ENCODE peak calls at places on chromosomes 5 and 9, in eight cellular contexts. One of them, this sample, is unnamed. For H3K4me1, the result is how much of the 10 kb centered on the place peaks cover.

GRCh38 chr5:21817668-21818419 is 1035.3 kb downstream of the CDH12 start:
- DNase-seq in heart right ventricle: no peak
- DNase-seq in spleen: no peak
- DNase-seq in neuronal stem cell: no peak
- DNase-seq in H9: no peak
- DNase-seq in tibial nerve: no peak
- DNase-seq in GM23338: peak
- DNase-seq in breast epithelium: no peak
- DNase-seq in this sample: no peak

GRCh38 chr5:43039468-43040286 is 442 bp downstream of the ANXA2R start:
- DNase-seq in heart right ventricle: peak
- DNase-seq in spleen: peak
- DNase-seq in neuronal stem cell: no peak
- DNase-seq in H9: peak
- DNase-seq in tibial nerve: peak
- DNase-seq in GM23338: peak
- DNase-seq in breast epithelium: no peak
- DNase-seq in this sample: peak

GRCh38 chr5:132414634-132415377 is 45.3 kb downstream of the SLC22A5 start:
- DNase-seq in heart right ventricle: no peak
- DNase-seq in spleen: no peak
- DNase-seq in neuronal stem cell: no peak
- DNase-seq in H9: no peak
- DNase-seq in tibial nerve: no peak
- DNase-seq in GM23338: no peak
- DNase-seq in breast epithelium: no peak
- DNase-seq in this sample: peak

GRCh38 chr9:13721481-13722235 is 442.2 kb upstream of the MPDZ start:
- DNase-seq in heart right ventricle: no peak
- DNase-seq in spleen: no peak
- DNase-seq in neuronal stem cell: no peak
- DNase-seq in H9: no peak
- DNase-seq in tibial nerve: no peak
- DNase-seq in GM23338: no peak
- DNase-seq in breast epithelium: no peak
- DNase-seq in this sample: peak

GRCh38 chr5:75856056-75856455 is 138.8 kb upstream of the POC5 start:
- DNase-seq in heart right ventricle: no peak
- DNase-seq in spleen: no peak
- DNase-seq in neuronal stem cell: no peak
- DNase-seq in H9: no peak
- DNase-seq in tibial nerve: no peak
- DNase-seq in GM23338: no peak
- DNase-seq in breast epithelium: no peak
- DNase-seq in this sample: no peak

GRCh38 chr9:133460405-133461175 is 812 bp downstream of the CACFD1 start:
- DNase-seq in heart right ventricle: no peak
- DNase-seq in spleen: no peak
- DNase-seq in neuronal stem cell: peak
- DNase-seq in H9: peak
- DNase-seq in tibial nerve: peak
- DNase-seq in GM23338: peak
- DNase-seq in breast epithelium: peak
- DNase-seq in this sample: peak

GRCh38 chr9:89225587-89225986 is 47.0 kb upstream of the SHC3 start:
- DNase-seq in heart right ventricle: no peak
- DNase-seq in spleen: no peak
- DNase-seq in neuronal stem cell: peak
- DNase-seq in H9: no peak
- DNase-seq in tibial nerve: no peak
- DNase-seq in GM23338: no peak
- DNase-seq in breast epithelium: no peak
- DNase-seq in this sample: no peak

GRCh38 chr9:76564300-76564699 is 105.3 kb downstream of the GCNT1 start:
- DNase-seq in heart right ventricle: no peak
- DNase-seq in spleen: no peak
- DNase-seq in neuronal stem cell: no peak
- DNase-seq in H9: no peak
- DNase-seq in tibial nerve: no peak
- DNase-seq in GM23338: no peak
- DNase-seq in breast epithelium: no peak
- DNase-seq in this sample: no peak

GRCh38 chr5:168123853-168124528 is 167.5 kb upstream of the WWC1 start:
- DNase-seq in heart right ventricle: no peak
- DNase-seq in spleen: no peak
- DNase-seq in neuronal stem cell: no peak
- DNase-seq in H9: no peak
- DNase-seq in tibial nerve: no peak
- DNase-seq in GM23338: no peak
- DNase-seq in breast epithelium: no peak
- DNase-seq in this sample: no peak

GRCh38 chr5:133930061-133930823 is 38.2 kb downstream of the C5orf15 start:
- DNase-seq in heart right ventricle: no peak
- DNase-seq in spleen: no peak
- DNase-seq in neuronal stem cell: no peak
- DNase-seq in H9: no peak
- DNase-seq in tibial nerve: no peak
- DNase-seq in GM23338: no peak
- DNase-seq in breast epithelium: no peak
- DNase-seq in this sample: no peak

GRCh38 chr5:178205749-178206047 is 1.4 kb downstream of the HNRNPAB start:
- DNase-seq in heart right ventricle: no peak
- DNase-seq in spleen: no peak
- DNase-seq in neuronal stem cell: no peak
- DNase-seq in H9: no peak
- DNase-seq in tibial nerve: no peak
- DNase-seq in GM23338: no peak
- DNase-seq in breast epithelium: no peak
- DNase-seq in this sample: no peak
- H3K4me1 ChIP-seq in heart right ventricle: under half
- H3K4me1 ChIP-seq in spleen: half or more
- H3K4me1 ChIP-seq in neuronal stem cell: under half
- H3K4me1 ChIP-seq in H9: under half
- H3K4me1 ChIP-seq in tibial nerve: under half
- H3K4me1 ChIP-seq in GM23338: under half
- H3K4me1 ChIP-seq in breast epithelium: under half
- H3K4me1 ChIP-seq in this sample: under half

GRCh38 chr9:88196456-88196855 is 58.2 kb upstream of the SPATA31C2 start:
- DNase-seq in heart right ventricle: no peak
- DNase-seq in spleen: no peak
- DNase-seq in neuronal stem cell: no peak
- DNase-seq in H9: no peak
- DNase-seq in tibial nerve: no peak
- DNase-seq in GM23338: no peak
- DNase-seq in breast epithelium: no peak
- DNase-seq in this sample: no peak

GRCh38 chr9:88198346-88198807 is 60.1 kb upstream of the SPATA31C2 start:
- DNase-seq in heart right ventricle: no peak
- DNase-seq in spleen: no peak
- DNase-seq in neuronal stem cell: no peak
- DNase-seq in H9: no peak
- DNase-seq in tibial nerve: peak
- DNase-seq in GM23338: no peak
- DNase-seq in breast epithelium: no peak
- DNase-seq in this sample: peak

GRCh38 chr9:88197016-88197415 is 58.7 kb upstream of the SPATA31C2 start:
- DNase-seq in heart right ventricle: no peak
- DNase-seq in spleen: no peak
- DNase-seq in neuronal stem cell: no peak
- DNase-seq in H9: no peak
- DNase-seq in tibial nerve: peak
- DNase-seq in GM23338: no peak
- DNase-seq in breast epithelium: no peak
- DNase-seq in this sample: peak

GRCh38 chr9:88193766-88194165 is 55.5 kb upstream of the SPATA31C2 start:
- DNase-seq in heart right ventricle: no peak
- DNase-seq in spleen: no peak
- DNase-seq in neuronal stem cell: no peak
- DNase-seq in H9: no peak
- DNase-seq in tibial nerve: no peak
- DNase-seq in GM23338: no peak
- DNase-seq in breast epithelium: no peak
- DNase-seq in this sample: no peak

DNA sequence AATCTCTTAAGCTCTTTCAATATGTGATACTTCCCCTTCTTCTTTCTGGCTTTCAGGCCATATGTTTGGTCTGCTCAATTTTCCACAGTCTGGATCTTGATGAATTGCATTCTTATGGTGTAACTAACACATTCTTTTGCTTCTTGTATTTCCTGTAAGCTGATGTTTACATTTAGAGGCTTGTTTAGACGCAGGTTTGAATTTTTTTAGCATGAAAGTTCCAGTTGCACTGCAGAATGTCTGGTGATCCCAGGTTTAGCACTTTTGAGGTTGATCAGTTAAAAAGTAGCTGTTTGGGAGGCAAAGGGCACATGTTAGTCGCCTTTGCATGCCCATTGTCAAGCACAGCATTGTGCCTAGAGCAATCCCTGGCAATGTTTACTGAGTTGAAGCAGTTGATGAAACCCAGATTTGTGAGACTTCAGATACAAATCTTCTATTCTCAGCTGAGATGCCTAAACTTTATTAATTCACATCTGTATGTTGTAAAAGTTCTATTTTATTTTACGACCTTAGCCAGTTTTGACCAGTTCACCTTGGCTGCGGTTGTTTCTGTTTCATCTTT is 59.6 kb upstream of the SPATA31C2 start:
- DNase-seq in heart right ventricle: no peak
- DNase-seq in spleen: no peak
- DNase-seq in neuronal stem cell: no peak
- DNase-seq in H9: no peak
- DNase-seq in tibial nerve: no peak
- DNase-seq in GM23338: no peak
- DNase-seq in breast epithelium: no peak
- DNase-seq in this sample: peak
- H3K27ac ChIP-seq in heart right ventricle: no peak
- H3K27ac ChIP-seq in spleen: no peak
- H3K27ac ChIP-seq in neuronal stem cell: no peak
- H3K27ac ChIP-seq in H9: no peak
- H3K27ac ChIP-seq in tibial nerve: no peak
- H3K27ac ChIP-seq in GM23338: no peak
- H3K27ac ChIP-seq in breast epithelium: peak
- H3K27ac ChIP-seq in this sample: peak

DNA sequence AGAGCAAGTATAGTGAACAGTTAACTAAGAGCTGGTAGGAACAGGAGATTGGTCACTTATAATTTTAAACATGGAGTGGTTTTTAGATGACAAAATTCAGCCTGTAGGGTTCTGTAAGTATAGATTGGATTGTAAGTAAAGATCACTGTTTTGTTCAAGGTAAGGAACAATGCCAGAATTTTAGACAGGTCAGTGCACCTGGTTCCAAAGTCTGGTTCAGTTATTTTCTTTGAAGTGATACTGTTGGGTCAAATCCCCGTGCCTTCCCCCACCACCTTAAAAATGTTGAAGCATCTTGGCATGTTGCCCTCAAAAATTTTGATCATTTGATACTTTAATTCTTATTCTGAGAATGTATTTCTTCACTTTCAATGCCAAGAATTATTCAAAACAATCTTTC is 12.9 kb downstream of the RAD23B start:
- DNase-seq in heart right ventricle: no peak
- DNase-seq in spleen: no peak
- DNase-seq in neuronal stem cell: no peak
- DNase-seq in H9: no peak
- DNase-seq in tibial nerve: no peak
- DNase-seq in GM23338: no peak
- DNase-seq in breast epithelium: no peak
- DNase-seq in this sample: no peak
- H3K4me1 ChIP-seq in heart right ventricle: half or more
- H3K4me1 ChIP-seq in spleen: half or more
- H3K4me1 ChIP-seq in neuronal stem cell: under half
- H3K4me1 ChIP-seq in H9: under half
- H3K4me1 ChIP-seq in tibial nerve: half or more
- H3K4me1 ChIP-seq in GM23338: under half
- H3K4me1 ChIP-seq in breast epithelium: under half
- H3K4me1 ChIP-seq in this sample: under half

GRCh38 chr9:97555164-97555563 is 53.7 kb downstream of the TMOD1 start:
- DNase-seq in heart right ventricle: peak
- DNase-seq in spleen: peak
- DNase-seq in neuronal stem cell: no peak
- DNase-seq in H9: no peak
- DNase-seq in tibial nerve: peak
- DNase-seq in GM23338: no peak
- DNase-seq in breast epithelium: no peak
- DNase-seq in this sample: no peak

GRCh38 chr9:97556036-97556720 is 54.7 kb downstream of the TMOD1 start:
- DNase-seq in heart right ventricle: no peak
- DNase-seq in spleen: no peak
- DNase-seq in neuronal stem cell: no peak
- DNase-seq in H9: no peak
- DNase-seq in tibial nerve: no peak
- DNase-seq in GM23338: no peak
- DNase-seq in breast epithelium: no peak
- DNase-seq in this sample: no peak

GRCh38 chr9:97558701-97559101 is 57.2 kb downstream of the TMOD1 start:
- DNase-seq in heart right ventricle: no peak
- DNase-seq in spleen: peak
- DNase-seq in neuronal stem cell: no peak
- DNase-seq in H9: no peak
- DNase-seq in tibial nerve: no peak
- DNase-seq in GM23338: no peak
- DNase-seq in breast epithelium: no peak
- DNase-seq in this sample: no peak

GRCh38 chr9:97557606-97558095 is 56.2 kb downstream of the TMOD1 start:
- DNase-seq in heart right ventricle: peak
- DNase-seq in spleen: peak
- DNase-seq in neuronal stem cell: no peak
- DNase-seq in H9: no peak
- DNase-seq in tibial nerve: peak
- DNase-seq in GM23338: no peak
- DNase-seq in breast epithelium: no peak
- DNase-seq in this sample: no peak

DNA sequence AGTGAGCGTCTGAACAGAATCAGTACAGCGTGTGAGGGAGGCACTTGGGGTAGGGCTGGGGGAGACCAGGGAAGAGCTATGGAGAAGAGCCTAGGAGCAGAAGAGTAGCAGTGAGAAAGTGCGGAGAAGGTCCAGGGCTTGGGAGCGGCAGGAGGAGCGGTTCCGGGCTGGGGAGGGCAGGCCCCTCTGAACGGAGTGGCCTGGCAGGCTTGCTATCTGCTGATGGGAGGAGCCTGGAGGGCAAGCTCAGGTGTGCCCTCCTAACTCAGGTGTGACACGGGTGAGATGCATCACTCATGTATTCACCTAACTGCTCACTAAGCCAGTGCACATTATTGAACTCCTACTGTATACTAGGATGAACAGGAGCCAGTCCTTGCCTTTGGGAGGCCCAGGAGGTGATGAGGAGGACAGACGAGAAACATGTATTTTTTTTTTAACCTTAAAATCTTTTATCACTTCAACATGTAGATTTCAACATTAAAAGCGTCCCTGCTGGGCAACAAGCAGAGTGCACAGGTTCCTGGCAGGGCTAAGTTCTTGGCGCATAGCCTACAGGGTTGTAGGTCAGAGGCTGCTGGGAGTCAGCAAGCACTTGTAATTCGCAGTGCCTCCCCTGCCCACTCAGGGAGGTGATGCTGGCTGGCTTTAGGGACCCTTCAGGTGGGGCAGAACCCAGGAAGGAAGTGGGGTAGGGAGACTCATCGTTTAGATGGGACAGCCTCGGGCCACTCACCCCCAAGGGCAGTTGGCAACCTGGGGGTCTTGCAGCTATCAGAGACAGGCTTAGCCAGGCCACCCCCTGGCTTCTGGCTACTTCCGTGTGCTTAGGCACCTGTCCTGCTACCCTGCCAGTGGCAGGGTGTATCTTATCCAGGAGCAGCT is 55.5 kb downstream of the TMOD1 start:
- DNase-seq in heart right ventricle: peak
- DNase-seq in spleen: no peak
- DNase-seq in neuronal stem cell: no peak
- DNase-seq in H9: no peak
- DNase-seq in tibial nerve: peak
- DNase-seq in GM23338: no peak
- DNase-seq in breast epithelium: no peak
- DNase-seq in this sample: no peak
- H3K27ac ChIP-seq in heart right ventricle: peak
- H3K27ac ChIP-seq in spleen: peak
- H3K27ac ChIP-seq in neuronal stem cell: no peak
- H3K27ac ChIP-seq in H9: no peak
- H3K27ac ChIP-seq in tibial nerve: peak
- H3K27ac ChIP-seq in GM23338: no peak
- H3K27ac ChIP-seq in breast epithelium: peak
- H3K27ac ChIP-seq in this sample: no peak